ENCODE peak calls at places on chromosomes 4 and X, in eight cellular contexts. T is kidney, Y is IMR-90, N is adipocyte, H is fibroblast of the conjunctiva, A is HuH-7.5, V is pancreas, G is NCI-H460. E is an unnamed sample.

GRCh38 chr4:41456559-41457101 is 81.3 kb upstream of the LIMCH1 start:
- DNase-seq in T (no peak), Y (no peak), N (no peak), H (no peak), A (no peak), V (no peak), G (no peak), E (no peak)

GRCh38 chr4:168836482-168836881 is 173.6 kb downstream of the CBR4 start:
- DNase-seq in T (no peak), Y (no peak), N (no peak), H (no peak), A (no peak), V (no peak), G (no peak), E (no peak)

GRCh38 chr4:62018537-62018936 is 818.4 kb downstream of the ADGRL3 start:
- DNase-seq in T (no peak), Y (no peak), N (no peak), H (no peak), A (no peak), V (no peak), G (no peak), E (no peak)

GRCh38 chrX:2690856-2691542 is at the start of gene CD99:
- DNase-seq in T (peak), Y (peak), N (peak), H (peak), A (peak), V (peak), G (peak), E (peak)

GRCh38 chr4:108160741-108161352 is 7.9 kb downstream of the LEF1 start:
- DNase-seq in T (no peak), Y (no peak), N (no peak), H (no peak), A (no peak), V (no peak), G (no peak), E (no peak)

GRCh38 chr4:76993787-76994641 is 44.5 kb downstream of the SEPTIN11 start:
- DNase-seq in T (no peak), Y (no peak), N (no peak), H (no peak), A (no peak), V (no peak), G (no peak), E (peak)

GRCh38 chr4:149553959-149554520 is 261.6 kb downstream of the IQCM start:
- DNase-seq in T (no peak), Y (no peak), N (peak), H (no peak), A (no peak), V (no peak), G (no peak), E (no peak)

GRCh38 chr4:108794136-108794535 is 31.3 kb upstream of the ETNPPL start:
- DNase-seq in T (no peak), Y (peak), N (peak), H (no peak), A (no peak), V (no peak), G (no peak), E (no peak)

GRCh38 chr4:78059524-78059889 is 2.4 kb downstream of the FRAS1 start:
- DNase-seq in T (no peak), Y (peak), N (peak), H (peak), A (peak), V (peak), G (peak), E (peak)

GRCh38 chr4:106316773-106317409 is 541 bp downstream of the AIMP1 start:
- DNase-seq in T (no peak), Y (no peak), N (peak), H (no peak), A (no peak), V (no peak), G (no peak), E (no peak)

GRCh38 chr4:124266706-124267105 is 445.8 kb downstream of the ANKRD50 start:
- DNase-seq in T (no peak), Y (no peak), N (peak), H (no peak), A (no peak), V (no peak), G (no peak), E (no peak)

GRCh38 chr4:7107166-7107905 is 39.5 kb upstream of the GRPEL1 start:
- DNase-seq in T (no peak), Y (no peak), N (no peak), H (no peak), A (peak), V (peak), G (no peak), E (no peak)

GRCh38 chr4:76772498-76773106 is 125.3 kb downstream of the SOWAHB start:
- DNase-seq in T (no peak), Y (peak), N (peak), H (no peak), A (no peak), V (no peak), G (no peak), E (peak)

GRCh38 chrX:150361777-150362351 is 1.3 kb upstream of the MAMLD1 start:
- DNase-seq in T (peak), Y (peak), N (peak), H (no peak), A (no peak), V (peak), G (no peak), E (no peak)

GRCh38 chr4:5370286-5370685 is 319.0 kb downstream of the STK32B start:
- DNase-seq in T (no peak), Y (peak), N (peak), H (no peak), A (no peak), V (no peak), G (no peak), E (no peak)

GRCh38 chrX:39736219-39737211 is 361.2 kb downstream of the BCOR start:
- DNase-seq in T (peak), Y (peak), N (peak), H (peak), A (no peak), V (peak), G (no peak), E (no peak)

GRCh38 chrX:17448188-17448587 is 73.2 kb downstream of the NHS start:
- DNase-seq in T (no peak), Y (no peak), N (no peak), H (no peak), A (no peak), V (no peak), G (no peak), E (no peak)

GRCh38 chrX:9785944-9786741 is at the start of gene SHROOM2:
- DNase-seq in T (no peak), Y (no peak), N (peak), H (no peak), A (peak), V (peak), G (no peak), E (no peak)

GRCh38 chr4:72312032-72312650 is 256.9 kb downstream of the ADAMTS3 start:
- DNase-seq in T (peak), Y (peak), N (peak), H (peak), A (no peak), V (no peak), G (no peak), E (no peak)

GRCh38 chr4:147160908-147161513 is 215.3 kb upstream of the TTC29 start:
- DNase-seq in T (no peak), Y (peak), N (peak), H (peak), A (peak), V (no peak), G (peak), E (peak)

GRCh38 chr4:122480023-122480422 is 23.5 kb upstream of the IL2 start:
- DNase-seq in T (no peak), Y (peak), N (no peak), H (no peak), A (no peak), V (no peak), G (no peak), E (no peak)

GRCh38 chrX:53882331-53882730 is 161.9 kb downstream of the PHF8 start:
- DNase-seq in T (no peak), Y (peak), N (peak), H (no peak), A (no peak), V (no peak), G (peak), E (no peak)

GRCh38 chr4:153486281-153487151 is 20.4 kb downstream of the TMEM131L start:
- DNase-seq in T (peak), Y (peak), N (peak), H (peak), A (peak), V (no peak), G (no peak), E (no peak)

GRCh38 chr4:94256144-94256783 is 48.6 kb downstream of the SMARCAD1 start:
- DNase-seq in T (no peak), Y (no peak), N (no peak), H (no peak), A (no peak), V (no peak), G (no peak), E (no peak)

GRCh38 chrX:10017866-10018265 is 50.7 kb downstream of the CLDN34 start:
- DNase-seq in T (no peak), Y (peak), N (peak), H (no peak), A (peak), V (no peak), G (no peak), E (no peak)

GRCh38 chr4:1621996-1622637 is 62.0 kb downstream of the FAM53A start:
- DNase-seq in T (no peak), Y (no peak), N (no peak), H (no peak), A (no peak), V (no peak), G (no peak), E (no peak)

GRCh38 chr4:52588771-52589591 is 70.1 kb downstream of the USP46 start:
- DNase-seq in T (no peak), Y (peak), N (no peak), H (no peak), A (no peak), V (no peak), G (no peak), E (no peak)